ENCODE peak calls at places on chromosomes 12 and 14, in six cellular contexts. T, Y, A, D, W and V are unnamed samples.

GRCh38 chr14:41604793-41605534 is 1.7 kb upstream of the LRFN5 start:
- DNase-seq in T (no peak), Y (peak), A (no peak), D (no peak), W (peak), V (no peak)

GRCh38 chr12:121057794-121058193 is 18.7 kb upstream of the OASL start:
- DNase-seq in T (no peak), Y (no peak), A (no peak), D (no peak), W (no peak), V (no peak)

GRCh38 chr12:6946033-6946919 is 2.5 kb downstream of the C12orf57 start:
- DNase-seq in T (peak), Y (peak), A (no peak), D (no peak), W (peak), V (peak)

GRCh38 chr14:100067971-100068959 is 3.0 kb downstream of the EVL start:
- DNase-seq in T (peak), Y (no peak), A (peak), D (no peak), W (no peak), V (peak)

GRCh38 chr12:30154996-30155730 is 371.4 kb upstream of the TMTC1 start:
- DNase-seq in T (peak), Y (no peak), A (no peak), D (no peak), W (no peak), V (no peak)

GRCh38 chr14:101559624-101560533 is 1.4 kb upstream of the DIO3 start:
- DNase-seq in T (no peak), Y (no peak), A (no peak), D (peak), W (peak), V (no peak)

GRCh38 chr12:105538880-105539279 is 208.4 kb downstream of the C12orf75 start:
- DNase-seq in T (no peak), Y (no peak), A (no peak), D (no peak), W (peak), V (no peak)

GRCh38 chr12:119381471-119382235 is 47.1 kb downstream of the CCDC60 start:
- DNase-seq in T (no peak), Y (no peak), A (no peak), D (no peak), W (no peak), V (no peak)

GRCh38 chr14:81402123-81402495 is 2.0 kb upstream of the STON2 start:
- DNase-seq in T (peak), Y (no peak), A (no peak), D (no peak), W (no peak), V (peak)

GRCh38 chr14:31843361-31844091 is 233.6 kb upstream of the ARHGAP5 start:
- DNase-seq in T (peak), Y (no peak), A (no peak), D (no peak), W (no peak), V (peak)

GRCh38 chr14:69891422-69891821 is 12.2 kb downstream of the SMOC1 start:
- DNase-seq in T (no peak), Y (no peak), A (no peak), D (no peak), W (peak), V (no peak)

GRCh38 chr14:57533214-57533613 is 39.6 kb upstream of the CCDC198 start:
- DNase-seq in T (no peak), Y (no peak), A (no peak), D (no peak), W (peak), V (no peak)

GRCh38 chr14:75090353-75090752 is 20.9 kb downstream of the ZC2HC1C start:
- DNase-seq in T (no peak), Y (no peak), A (no peak), D (no peak), W (no peak), V (no peak)

GRCh38 chr12:124786065-124786964 is 77.3 kb downstream of the SCARB1 start:
- DNase-seq in T (no peak), Y (peak), A (peak), D (no peak), W (peak), V (peak)

GRCh38 chr12:102461501-102461900 is 18.9 kb downstream of the IGF1 start:
- DNase-seq in T (no peak), Y (no peak), A (no peak), D (no peak), W (no peak), V (no peak)

GRCh38 chr12:510071-510825 is 50.5 kb downstream of the B4GALNT3 start:
- DNase-seq in T (peak), Y (peak), A (peak), D (no peak), W (no peak), V (peak)

GRCh38 chr12:94649349-94650142 is 811 bp downstream of the TMCC3 start:
- DNase-seq in T (no peak), Y (peak), A (no peak), D (peak), W (peak), V (peak)

GRCh38 chr14:84826349-84826748 is 703.6 kb upstream of the FLRT2 start:
- DNase-seq in T (peak), Y (no peak), A (no peak), D (no peak), W (no peak), V (peak)

GRCh38 chr12:74129702-74130101 is 407.9 kb upstream of the ATXN7L3B start:
- DNase-seq in T (no peak), Y (no peak), A (peak), D (no peak), W (no peak), V (no peak)

GRCh38 chr14:97120204-97121120 is 323.3 kb downstream of the VRK1 start:
- DNase-seq in T (no peak), Y (no peak), A (no peak), D (no peak), W (no peak), V (no peak)

GRCh38 chr12:94435511-94435927 is 24.1 kb downstream of the CEP83 start:
- DNase-seq in T (no peak), Y (no peak), A (no peak), D (no peak), W (no peak), V (no peak)

GRCh38 chr12:74381968-74382367 is 155.7 kb upstream of the ATXN7L3B start:
- DNase-seq in T (no peak), Y (no peak), A (no peak), D (no peak), W (no peak), V (no peak)

GRCh38 chr12:20505056-20505455 is 136.7 kb downstream of the PDE3A start:
- DNase-seq in T (no peak), Y (no peak), A (no peak), D (no peak), W (no peak), V (no peak)

GRCh38 chr14:31966896-31967668 is 110.0 kb upstream of the ARHGAP5 start:
- DNase-seq in T (no peak), Y (no peak), A (no peak), D (no peak), W (peak), V (no peak)

GRCh38 chr12:6430124-6430989 is 14.4 kb upstream of the CD27 start:
- DNase-seq in T (peak), Y (no peak), A (peak), D (peak), W (no peak), V (peak)

GRCh38 chr12:99130808-99131538 is 485.9 kb downstream of the APAF1 start:
- DNase-seq in T (no peak), Y (no peak), A (peak), D (no peak), W (no peak), V (no peak)

GRCh38 chr14:38039526-38039925 is 168.2 kb upstream of the SSTR1 start:
- DNase-seq in T (no peak), Y (no peak), A (no peak), D (no peak), W (no peak), V (no peak)

GRCh38 chr14:105331575-105332351 is 17.2 kb downstream of the PACS2 start:
- DNase-seq in T (no peak), Y (no peak), A (no peak), D (no peak), W (no peak), V (no peak)

GRCh38 chr12:10165421-10165820 is 6.5 kb downstream of the OLR1 start:
- DNase-seq in T (no peak), Y (no peak), A (no peak), D (no peak), W (no peak), V (no peak)

GRCh38 chr12:43407816-43408645 is 144.0 kb downstream of the ADAMTS20 start:
- DNase-seq in T (peak), Y (no peak), A (no peak), D (no peak), W (no peak), V (peak)

GRCh38 chr14:70239802-70240201 is 51.1 kb upstream of the SLC8A3 start:
- DNase-seq in T (no peak), Y (no peak), A (no peak), D (no peak), W (no peak), V (no peak)

GRCh38 chr14:55254581-55254980 is 16.6 kb upstream of the FBXO34 start:
- DNase-seq in T (no peak), Y (no peak), A (no peak), D (no peak), W (peak), V (no peak)

GRCh38 chr12:91667698-91668097 is 477.9 kb downstream of the BTG1 start:
- DNase-seq in T (no peak), Y (no peak), A (no peak), D (no peak), W (no peak), V (no peak)

GRCh38 chr14:104102282-104102914 is 16.9 kb downstream of the ASPG start:
- DNase-seq in T (no peak), Y (no peak), A (no peak), D (no peak), W (no peak), V (no peak)

GRCh38 chr12:96198970-96199369 is 4.8 kb downstream of the ELK3 start:
- DNase-seq in T (peak), Y (no peak), A (peak), D (no peak), W (no peak), V (peak)

GRCh38 chr14:28783593-28784143 is 17.1 kb downstream of the FOXG1 start:
- DNase-seq in T (no peak), Y (no peak), A (no peak), D (no peak), W (no peak), V (no peak)

GRCh38 chr12:109771746-109772621 is 58.4 kb downstream of the FAM222A start:
- DNase-seq in T (no peak), Y (no peak), A (no peak), D (no peak), W (no peak), V (no peak)

GRCh38 chr14:97153527-97153926 is 356.3 kb downstream of the VRK1 start:
- DNase-seq in T (no peak), Y (no peak), A (no peak), D (no peak), W (no peak), V (no peak)

GRCh38 chr12:16303939-16304338 is 26.5 kb upstream of the SLC15A5 start:
- DNase-seq in T (no peak), Y (no peak), A (no peak), D (no peak), W (peak), V (no peak)